ENCODE peak calls at places on chromosomes 6 and 20, in six cellular contexts. I is effector memory CD8-positive, alpha-beta T cell; R is germinal center; J is stimulated activated naive CD8-positive, alpha-beta T cell treated with anti-CD3 and anti-CD28 coated beads, Interleukin-15, Interleukin-2, amounts not matched to agents 100 U/mL and 50 U/mL, for 24 hours; S is activated T-cell treated with anti-CD3 and anti-CD28 coated beads for 1 hour; N is hypothalamus. M is an unnamed sample.

GRCh38 chr6:166738778-166739654 is 112.0 kb upstream of the RPS6KA2 start:
- DNase-seq in R (no peak), I (no peak), N (no peak), J (no peak), S (no peak), M (no peak)

GRCh38 chr6:12440981-12441380 is 150.8 kb downstream of the EDN1 start:
- DNase-seq in J (no peak), S (no peak), I (no peak), N (no peak), R (no peak), M (no peak)

GRCh38 chr6:161128680-161129196 is 137.2 kb downstream of the MAP3K4 start:
- DNase-seq in N (no peak), R (no peak), J (peak; percentile 31), S (no peak), I (no peak), M (peak; percentile 57)

GRCh38 chr20:14948416-14948815 is 611.0 kb upstream of the FLRT3 start:
- DNase-seq in R (no peak), J (no peak), N (no peak), S (no peak), I (no peak), M (no peak)

GRCh38 chr6:75368151-75368779 is 83.7 kb upstream of the TMEM30A start:
- DNase-seq in N (no peak), I (no peak), J (peak; percentile 4), R (no peak), S (no peak), M (peak; percentile 19)

GRCh38 chr6:41674231-41675000 is 36.1 kb downstream of the MDFI start:
- DNase-seq in N (no peak), S (no peak), R (no peak), J (no peak), I (no peak), M (no peak)

GRCh38 chr6:154367333-154367732 is 10.7 kb upstream of the IPCEF1 start:
- DNase-seq in N (no peak), R (no peak), S (no peak), J (no peak), I (no peak), M (no peak)

GRCh38 chr20:6178537-6178936 is 55.7 kb upstream of the FERMT1 start:
- DNase-seq in R (no peak), J (no peak), N (no peak), S (no peak), I (no peak), M (no peak)

GRCh38 chr6:82277686-82278085 is 30.1 kb upstream of the IBTK start:
- DNase-seq in N (no peak), S (no peak), R (no peak), I (no peak), J (no peak), M (no peak)

GRCh38 chr6:42387336-42387735 is 64.4 kb downstream of the TRERF1 start:
- DNase-seq in R (no peak), I (peak; percentile 42), J (no peak), S (no peak), N (no peak), M (peak; percentile 57)

GRCh38 chr6:42453027-42453648 is 1.4 kb upstream of the TRERF1 start:
- DNase-seq in R (peak; percentile 85), N (peak; percentile 73), J (peak; percentile 77), S (peak; percentile 62), I (peak; percentile 68), M (peak; percentile 87)

GRCh38 chr6:156934054-156934424 is 156.9 kb downstream of the ARID1B start:
- DNase-seq in R (no peak), I (no peak), J (no peak), N (no peak), S (no peak), M (no peak)

GRCh38 chr20:58992911-58993310 is 11.9 kb downstream of the NELFCD start:
- DNase-seq in I (no peak), N (no peak), S (no peak), J (no peak), R (no peak), M (no peak)

GRCh38 chr20:3679749-3680700 is 1.8 kb downstream of the ADAM33 start:
- DNase-seq in I (no peak), N (no peak), R (no peak), J (no peak), S (no peak), M (no peak)

GRCh38 chr6:138691595-138692057 is 81.9 kb upstream of the CCDC28A start:
- DNase-seq in S (no peak), R (no peak), I (no peak), N (no peak), J (no peak), M (no peak)

GRCh38 chr6:135250234-135250633 is 69.1 kb downstream of the MYB start:
- DNase-seq in J (no peak), R (no peak), S (no peak), N (no peak), I (no peak), M (no peak)

GRCh38 chr20:51159303-51159702 is 136.4 kb upstream of the KCNG1 start:
- DNase-seq in S (no peak), I (no peak), N (peak; percentile 7), R (no peak), J (no peak), M (no peak)

GRCh38 chr6:27237089-27237723 is 10.3 kb upstream of the PRSS16 start:
- DNase-seq in I (peak; percentile 16), S (no peak), N (no peak), J (peak; percentile 72), R (no peak), M (peak; percentile 75)

GRCh38 chr20:23141450-23142161 is 55.5 kb upstream of the CD93 start:
- DNase-seq in R (no peak), I (no peak), N (no peak), J (no peak), S (no peak), M (no peak)

GRCh38 chr20:9685011-9685410 is 153.9 kb downstream of the PAK5 start:
- DNase-seq in J (no peak), I (no peak), R (no peak), N (no peak), S (no peak), M (no peak)

GRCh38 chr6:113819169-113819830 is 37.8 kb upstream of the MARCKS start:
- DNase-seq in R (no peak), I (no peak), S (no peak), J (no peak), N (no peak), M (no peak)

GRCh38 chr20:24917797-24918578 is 31.1 kb upstream of the CST7 start:
- DNase-seq in R (peak; percentile 65), N (peak; percentile 59), J (peak; percentile 60), I (peak; percentile 46), S (peak; percentile 28), M (peak; percentile 65)

GRCh38 chr20:37344506-37345338 is 1.2 kb upstream of the SRC start:
- DNase-seq in I (no peak), J (no peak), N (no peak), S (no peak), R (no peak), M (no peak)

GRCh38 chr6:132445201-132445951 is 44.1 kb upstream of the MOXD1 start:
- DNase-seq in R (no peak), N (no peak), I (no peak), S (no peak), J (no peak), M (no peak)

GRCh38 chr6:33728438-33728837 is 16.9 kb upstream of the UQCC2 start:
- DNase-seq in S (no peak), I (no peak), N (no peak), R (no peak), J (no peak), M (no peak)

GRCh38 chr6:26536571-26537159 is 1.5 kb upstream of the HMGN4 start:
- DNase-seq in I (no peak), N (peak; percentile 39), R (peak; percentile 10), S (no peak), J (peak; percentile 45), M (peak; percentile 77)

GRCh38 chr20:47635256-47635655 is 133.6 kb downstream of the NCOA3 start:
- DNase-seq in S (no peak), J (no peak), R (no peak), N (no peak), I (no peak), M (no peak)

GRCh38 chr6:24205020-24205492 is 79.0 kb downstream of the NRSN1 start:
- DNase-seq in S (no peak), I (no peak), N (peak; percentile 13), R (peak; percentile 15), J (no peak), M (peak; percentile 41)

GRCh38 chr20:7841291-7841966 is 98.8 kb downstream of the HAO1 start:
- DNase-seq in R (no peak), N (no peak), S (no peak), I (no peak), J (no peak), M (no peak)

GRCh38 chr6:73985891-73986290 is 289.9 kb downstream of the CD109 start:
- DNase-seq in R (no peak), S (no peak), N (peak; percentile 2), I (no peak), J (no peak), M (peak; percentile 9)

GRCh38 chr6:156776841-156777576 is at the start of gene ARID1B:
- DNase-seq in I (peak; percentile 75), N (peak; percentile 71), R (peak; percentile 89), S (peak; percentile 71), J (peak; percentile 73), M (peak; percentile 71)

M was measured in activated naive CD4-positive, alpha-beta T cell treated with anti-CD3 and anti-CD28 coated beads for 36 hours.